ENCODE peak calls at places on chromosomes 13 and 19, in seven cellular contexts. R, D, G, L, Q, T and O are unnamed samples.

GRCh38 chr19:4327252-4327876 is 11.3 kb downstream of the STAP2 start:
- DNase-seq in R (peak; percentile 85), D (peak; percentile 62), G (peak; percentile 13), L (peak; percentile 89), Q (peak; percentile 96), T (peak; percentile 48), O (peak; percentile 95)

GRCh38 chr13:87999791-88000190 is 328.6 kb downstream of the SLITRK5 start:
- DNase-seq in R (no peak), D (peak; percentile 40), G (no peak), L (no peak), Q (no peak), T (no peak), O (peak; percentile 41)

GRCh38 chr13:50809133-50810090 is 34.1 kb downstream of the DLEU7 start:
- DNase-seq in R (no peak), D (peak; percentile 26), G (no peak), L (no peak), Q (no peak), T (no peak), O (no peak)

GRCh38 chr19:45169602-45170001 is 8.4 kb downstream of the TRAPPC6A start:
- DNase-seq in R (no peak), D (no peak), G (no peak), L (no peak), Q (no peak), T (no peak), O (no peak)

GRCh38 chr13:48066310-48066989 is 28.5 kb downstream of the MED4 start:
- DNase-seq in R (no peak), D (no peak), G (peak; percentile 16), L (no peak), Q (no peak), T (no peak), O (no peak)

GRCh38 chr13:34611678-34612077 is 330.4 kb upstream of the NBEA start:
- DNase-seq in R (peak; percentile 9), D (peak; percentile 1), G (no peak), L (no peak), Q (no peak), T (no peak), O (no peak)

GRCh38 chr19:7848779-7849457 is 18.9 kb downstream of the EVI5L start:
- DNase-seq in R (no peak), D (no peak), G (no peak), L (no peak), Q (peak; percentile 24), T (no peak), O (no peak)

GRCh38 chr13:37386276-37386675 is 212.3 kb downstream of the POSTN start:
- DNase-seq in R (no peak), D (no peak), G (peak; percentile 56), L (no peak), Q (no peak), T (peak; percentile 43), O (no peak)

GRCh38 chr13:95571941-95572340 is 19.4 kb downstream of the CLDN10 start:
- DNase-seq in R (no peak), D (no peak), G (no peak), L (no peak), Q (no peak), T (peak; percentile 33), O (peak; percentile 12)

GRCh38 chr19:45200614-45201013 is 22.0 kb downstream of the BLOC1S3 start:
- DNase-seq in R (no peak), D (peak; percentile 76), G (peak; percentile 57), L (no peak), Q (peak; percentile 73), T (no peak), O (peak; percentile 75)

GRCh38 chr19:4441994-4442845 is 15.4 kb downstream of the UBXN6 start:
- DNase-seq in R (no peak), D (no peak), G (no peak), L (no peak), Q (no peak), T (no peak), O (no peak)

GRCh38 chr19:50331187-50332013 is 2.2 kb upstream of the KCNC3 start:
- DNase-seq in R (no peak), D (no peak), G (no peak), L (no peak), Q (peak; percentile 82), T (no peak), O (peak; percentile 90)

GRCh38 chr19:19361075-19361594 is 40.5 kb downstream of the MAU2 start:
- DNase-seq in R (peak; percentile 78), D (peak; percentile 88), G (peak; percentile 80), L (peak; percentile 71), Q (peak; percentile 85), T (peak; percentile 87), O (peak; percentile 92)

GRCh38 chr19:9622531-9622930 is 1.5 kb upstream of the ZNF561 start:
- DNase-seq in R (no peak), D (no peak), G (no peak), L (no peak), Q (no peak), T (no peak), O (no peak)

GRCh38 chr19:2425622-2426581 is 1.5 kb downstream of the TIMM13 start:
- DNase-seq in R (no peak), D (no peak), G (no peak), L (no peak), Q (peak; percentile 39), T (no peak), O (no peak)

GRCh38 chr19:31257025-31257424 is 92.2 kb downstream of the TSHZ3 start:
- DNase-seq in R (no peak), D (no peak), G (no peak), L (no peak), Q (no peak), T (no peak), O (no peak)

GRCh38 chr13:30346159-30346788 is 38.9 kb upstream of the KATNAL1 start:
- DNase-seq in R (no peak), D (no peak), G (no peak), L (no peak), Q (no peak), T (no peak), O (no peak)

GRCh38 chr19:14112809-14113385 is 4.7 kb downstream of the PRKACA start:
- DNase-seq in R (no peak), D (no peak), G (no peak), L (no peak), Q (no peak), T (no peak), O (no peak)

GRCh38 chr13:35887028-35887666 is 244.0 kb downstream of the DCLK1 start:
- DNase-seq in R (no peak), D (no peak), G (no peak), L (no peak), Q (no peak), T (no peak), O (no peak)

GRCh38 chr19:44891016-44891882 is at the start of gene TOMM40:
- DNase-seq in R (no peak), D (peak; percentile 100), G (peak; percentile 100), L (no peak), Q (no peak), T (no peak), O (peak; percentile 70)

GRCh38 chr13:55816976-55817601 is 1323.6 kb upstream of the PRR20A start:
- DNase-seq in R (no peak), D (no peak), G (no peak), L (no peak), Q (no peak), T (no peak), O (no peak)

GRCh38 chr13:56009418-56009817 is 1131.3 kb upstream of the PRR20A start:
- DNase-seq in R (no peak), D (no peak), G (no peak), L (no peak), Q (no peak), T (no peak), O (no peak)

DNA sequence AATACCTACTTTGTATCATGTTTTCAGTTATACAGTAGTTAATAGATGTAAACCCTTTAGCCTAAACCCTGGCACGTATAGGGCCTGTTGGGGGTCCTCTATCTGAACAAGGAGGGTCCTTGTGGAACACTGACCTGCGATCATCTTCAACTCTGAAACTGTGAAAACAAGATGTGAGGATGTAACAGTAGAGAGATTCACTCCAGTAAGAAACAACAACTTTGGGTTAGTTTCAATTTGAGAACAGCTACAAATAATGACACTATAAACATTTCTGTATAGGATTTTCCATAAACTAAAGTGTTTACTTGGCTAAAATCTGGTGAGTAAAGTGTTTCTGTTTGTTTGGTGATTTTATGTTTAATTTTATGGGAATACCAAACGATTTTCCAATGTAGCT is 2.1 kb downstream of the CLC start:
- DNase-seq in R (no peak), D (no peak), G (no peak), L (no peak), Q (no peak), T (no peak), O (no peak)
- H3K23ac ChIP-seq in R (no peak overlapping the region), D (no peak overlapping the region), G (no peak overlapping the region), L (no peak overlapping the region), Q (no peak overlapping the region), T (no peak overlapping the region), O (no peak overlapping the region)

DNA sequence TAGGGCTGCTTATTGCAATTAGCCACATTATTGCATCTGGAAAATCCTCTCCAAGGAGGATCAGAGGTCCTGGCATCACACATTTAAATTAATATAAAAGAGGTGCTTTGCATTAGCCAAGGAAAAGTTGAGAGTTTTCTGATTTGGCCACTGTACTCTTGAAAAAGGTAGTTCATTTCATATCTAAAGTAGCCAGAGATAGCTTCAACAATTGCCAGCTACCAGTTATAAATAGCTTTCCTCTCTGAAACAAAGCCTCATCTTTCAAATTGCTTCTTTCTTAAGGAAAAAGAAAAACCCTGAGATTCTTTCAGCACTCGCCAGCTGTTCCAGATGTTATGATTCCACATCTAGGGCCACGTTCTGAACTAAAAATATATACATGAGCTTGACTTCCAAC is 69.6 kb downstream of the ERCC5 start:
- DNase-seq in R (no peak), D (no peak), G (no peak), L (no peak), Q (no peak), T (no peak), O (no peak)
- H3K4me1 ChIP-seq in R (peaks cover 5% of the 10 kb centered on the region), D (no peaks in the 10 kb centered on the region), G (no peaks in the 10 kb centered on the region), L (no peaks in the 10 kb centered on the region), Q (no peaks in the 10 kb centered on the region), T (peaks cover 7% of the 10 kb centered on the region), O (no peaks in the 10 kb centered on the region)

GRCh38 chr13:41821195-41821594 is 139.7 kb downstream of the VWA8 start:
- DNase-seq in R (no peak), D (no peak), G (no peak), L (no peak), Q (no peak), T (no peak), O (no peak)

GRCh38 chr13:41825691-41826090 is 135.2 kb downstream of the VWA8 start:
- DNase-seq in R (no peak), D (no peak), G (peak; percentile 18), L (no peak), Q (no peak), T (no peak), O (no peak)

GRCh38 chr13:41827507-41828213 is 133.2 kb downstream of the VWA8 start:
- DNase-seq in R (no peak), D (peak; percentile 89), G (peak; percentile 94), L (no peak), Q (no peak), T (peak; percentile 63), O (no peak)

GRCh38 chr13:41822560-41822959 is 138.3 kb downstream of the VWA8 start:
- DNase-seq in R (no peak), D (no peak), G (no peak), L (no peak), Q (no peak), T (no peak), O (no peak)

GRCh38 chr13:41823486-41823885 is 137.4 kb downstream of the VWA8 start:
- DNase-seq in R (no peak), D (no peak), G (no peak), L (no peak), Q (no peak), T (peak; percentile 42), O (no peak)
- H3K23ac ChIP-seq in R (no peak overlapping the region), D (no peak overlapping the region), G (no peak overlapping the region), L (no peak overlapping the region), Q (no peak overlapping the region), T (no peak overlapping the region), O (no peak overlapping the region)

GRCh38 chr19:10896851-10897526 is 25.6 kb downstream of the CARM1 start:
- DNase-seq in R (no peak), D (peak; percentile 36), G (peak; percentile 69), L (no peak), Q (no peak), T (no peak), O (no peak)
- H3K4me1 ChIP-seq in R (peaks cover 6% of the 10 kb centered on the region), D (peaks cover 33% of the 10 kb centered on the region), G (peaks cover 16% of the 10 kb centered on the region), L (peaks cover 20% of the 10 kb centered on the region), Q (no peaks in the 10 kb centered on the region), T (peaks cover 10% of the 10 kb centered on the region), O (no peaks in the 10 kb centered on the region)